ENCODE peak calls at places on chromosomes 5 and 9, in five cellular contexts. C, Q, J, X and R are unnamed samples.

GRCh38 chr9:93809204-93809940 is 145.8 kb downstream of the BARX1 start:
- DNase-seq in X (no peak), J (no peak), C (no peak), Q (no peak), R (no peak)

GRCh38 chr5:13865317-13865716 is 79.2 kb downstream of the DNAH5 start:
- DNase-seq in C (no peak), Q (no peak), J (no peak), X (no peak), R (peak; percentile 19)

GRCh38 chr5:83927140-83927733 is 206.6 kb upstream of the HAPLN1 start:
- DNase-seq in X (peak; percentile 92), C (peak; percentile 27), J (no peak), Q (peak; percentile 98), R (peak; percentile 53)

GRCh38 chr5:36602711-36603321 is 3.6 kb upstream of the SLC1A3 start:
- DNase-seq in Q (no peak), C (no peak), X (peak; percentile 58), J (no peak), R (no peak)

GRCh38 chr9:130570200-130570599 is 9.2 kb upstream of the FUBP3 start:
- DNase-seq in X (no peak), J (no peak), C (no peak), Q (no peak), R (no peak)

GRCh38 chr5:141841376-141841775 is 36.8 kb downstream of the PCDH1 start:
- DNase-seq in J (no peak), Q (no peak), C (no peak), X (no peak), R (no peak)

GRCh38 chr5:138212828-138213160 is 329 bp downstream of the CDC23 start:
- DNase-seq in C (peak; percentile 46), X (no peak), J (no peak), Q (no peak), R (peak; percentile 26)

GRCh38 chr5:68740204-68740910 is 353.5 kb upstream of the SLC30A5 start:
- DNase-seq in Q (no peak), J (peak; percentile 33), C (no peak), X (no peak), R (no peak)

GRCh38 chr5:140833993-140834392 is at the start of gene PCDHA7:
- DNase-seq in X (no peak), J (no peak), Q (no peak), C (no peak), R (no peak)

GRCh38 chr5:72656756-72657513 is 149.7 kb upstream of the ZNF366 start:
- DNase-seq in J (no peak), X (no peak), Q (no peak), C (no peak), R (no peak)

GRCh38 chr5:58447231-58447630 is 12.7 kb downstream of the PLK2 start:
- DNase-seq in C (no peak), X (no peak), Q (no peak), J (no peak), R (no peak)

GRCh38 chr5:159552751-159553150 is 222.5 kb upstream of the IL12B start:
- DNase-seq in C (no peak), J (no peak), X (no peak), Q (no peak), R (no peak)

GRCh38 chr5:151569132-151570046 is 21.7 kb downstream of the FAT2 start:
- DNase-seq in Q (no peak), J (peak; percentile 35), X (no peak), C (no peak), R (no peak)

GRCh38 chr5:62432618-62433064 is 20.1 kb downstream of the IPO11 start:
- DNase-seq in Q (no peak), X (no peak), J (no peak), C (no peak), R (no peak)

GRCh38 chr9:136757751-136758140 is 297 bp downstream of the LCN8 start:
- DNase-seq in Q (no peak), J (no peak), X (no peak), C (no peak), R (no peak)

GRCh38 chr9:16921855-16922254 is 51.4 kb upstream of the BNC2 start:
- DNase-seq in J (no peak), X (no peak), C (no peak), Q (no peak), R (no peak)

GRCh38 chr5:115588640-115589039 is 13.6 kb downstream of the TICAM2 start:
- DNase-seq in J (no peak), X (no peak), C (no peak), Q (no peak), R (no peak)

GRCh38 chr5:930853-931252 is 38.2 kb downstream of the TRIP13 start:
- DNase-seq in J (no peak), Q (no peak), X (no peak), C (no peak), R (no peak)

GRCh38 chr9:130688070-130688469 is 5.5 kb upstream of the EXOSC2 start:
- DNase-seq in C (no peak), Q (no peak), J (no peak), X (no peak), R (no peak)

GRCh38 chr9:80540387-80540786 is 968.6 kb downstream of the TLE4 start:
- DNase-seq in J (no peak), C (no peak), Q (no peak), X (no peak), R (no peak)

GRCh38 chr5:130715541-130715940 is 449.5 kb downstream of the HINT1 start:
- DNase-seq in Q (no peak), J (no peak), C (no peak), X (no peak), R (no peak)

GRCh38 chr5:115343855-115344254 is 47.4 kb upstream of the CCDC112 start:
- DNase-seq in C (no peak), J (no peak), X (no peak), Q (no peak), R (no peak)

GRCh38 chr5:82593481-82593880 is 315.3 kb upstream of the RPS23 start:
- DNase-seq in J (no peak), Q (no peak), X (no peak), C (no peak), R (no peak)

GRCh38 chr5:44885903-44886302 is 77.2 kb downstream of the MRPS30 start:
- DNase-seq in C (no peak), Q (no peak), X (no peak), J (peak; percentile 44), R (no peak)

GRCh38 chr9:72280913-72281500 is 84.0 kb downstream of the ZFAND5 start:
- DNase-seq in C (peak; percentile 57), Q (peak; percentile 76), X (peak; percentile 73), J (no peak), R (peak; percentile 77)

GRCh38 chr5:124025306-124025705 is 513.3 kb downstream of the CSNK1G3 start:
- DNase-seq in J (no peak), Q (no peak), X (no peak), C (no peak), R (no peak)

GRCh38 chr5:17061973-17062470 is 125.9 kb upstream of the MYO10 start:
- DNase-seq in X (no peak), C (no peak), Q (no peak), J (no peak), R (peak; percentile 52)

GRCh38 chr5:108749130-108749861 is 1.6 kb downstream of the FER start:
- DNase-seq in Q (no peak), X (no peak), J (no peak), C (peak; percentile 73), R (peak; percentile 45)

GRCh38 chr9:90770339-90770738 is 31.3 kb upstream of the SYK start:
- DNase-seq in J (no peak), Q (no peak), X (no peak), C (no peak), R (no peak)

GRCh38 chr5:172380992-172381643 is 73.2 kb downstream of the SH3PXD2B start:
- DNase-seq in C (no peak), X (no peak), Q (no peak), J (no peak), R (no peak)

GRCh38 chr5:74401566-74402320 is 238.8 kb downstream of the ENC1 start:
- DNase-seq in C (no peak), J (no peak), X (no peak), Q (no peak), R (no peak)

GRCh38 chr5:61735999-61736398 is 403.9 kb downstream of the ZSWIM6 start:
- DNase-seq in J (no peak), Q (no peak), C (no peak), X (no peak), R (no peak)

GRCh38 chr5:26847041-26847736 is 191.2 kb downstream of the CDH9 start:
- DNase-seq in C (no peak), Q (no peak), J (no peak), X (peak; percentile 17), R (peak; percentile 28)

GRCh38 chr5:139410886-139411835 is 7.3 kb upstream of the SPATA24 start:
- DNase-seq in X (no peak), Q (no peak), C (no peak), J (no peak), R (no peak)

GRCh38 chr9:81335879-81336421 is 353.4 kb downstream of the TLE1 start:
- DNase-seq in C (no peak), Q (no peak), J (no peak), X (no peak), R (no peak)

GRCh38 chr5:60844429-60844890 is 391 bp upstream of the ELOVL7 start:
- DNase-seq in J (no peak), C (no peak), X (no peak), Q (no peak), R (peak; percentile 56)

GRCh38 chr5:137649228-137649890 is 86.5 kb downstream of the KLHL3 start:
- DNase-seq in C (no peak), J (no peak), X (no peak), Q (no peak), R (no peak)

GRCh38 chr9:78519786-78520185 is 222.9 kb downstream of the PSAT1 start:
- DNase-seq in J (no peak), X (no peak), C (no peak), Q (no peak), R (no peak)
- TF ChIP-seq MAX in J (no peak), X (no peak), C (no peak), Q (no peak), R (no peak)

GRCh38 chr5:34914671-34915138 is 599 bp downstream of the RAD1 start:
- DNase-seq in J (no peak), C (peak; percentile 47), X (peak; percentile 30), Q (peak; percentile 54), R (peak; percentile 29)
- TF ChIP-seq MAX in J (no peak), C (no peak), X (no peak), Q (peak; percentile 12), R (no peak)

DNA sequence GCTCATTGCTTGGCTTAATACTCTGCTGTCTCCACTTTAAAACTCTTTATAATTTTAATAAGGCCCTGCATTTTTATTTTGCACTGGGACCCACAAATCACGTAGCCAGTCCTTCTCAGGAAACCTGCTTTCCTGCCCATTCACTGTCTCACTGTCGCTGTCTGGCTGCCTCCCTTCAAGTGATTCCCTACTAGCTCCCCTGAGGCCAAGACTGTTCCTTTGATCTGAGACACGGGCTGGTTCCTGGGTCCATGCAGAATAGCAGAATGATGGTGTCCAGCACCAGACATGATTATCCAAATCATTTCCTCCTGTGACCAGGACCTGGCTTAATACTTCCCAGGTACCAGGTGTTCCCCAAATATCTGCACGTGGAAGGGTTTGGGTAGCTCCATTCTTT is 597.1 kb upstream of the KLF4 start:
- DNase-seq in C (no peak), J (no peak), X (no peak), Q (no peak), R (no peak)
- TF ChIP-seq MAX in C (no peak), J (no peak), X (no peak), Q (peak; percentile 25), R (no peak)

DNA sequence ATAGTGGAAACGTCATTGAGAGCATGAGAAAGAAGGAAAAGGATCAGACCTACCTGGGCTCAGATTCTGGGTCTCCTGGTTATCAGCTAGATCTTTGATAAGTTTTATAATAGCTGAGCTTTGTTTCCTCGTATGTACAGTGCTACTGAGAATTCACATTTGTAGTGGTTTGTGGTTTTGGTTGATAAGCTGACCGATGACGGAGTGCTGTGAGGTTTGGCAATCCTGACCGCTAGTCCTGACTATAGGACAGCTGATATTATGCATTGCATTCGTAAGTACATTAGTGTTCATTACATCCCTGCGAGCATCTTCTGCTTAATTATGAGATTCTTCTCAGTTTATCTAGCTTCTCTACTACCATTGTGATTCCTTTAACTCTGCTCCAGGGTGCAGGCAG is 190.7 kb upstream of the SLC27A6 start:
- DNase-seq in C (no peak), X (no peak), Q (no peak), J (no peak), R (no peak)
- TF ChIP-seq MAX in C (no peak), X (no peak), Q (no peak), J (no peak), R (no peak)